ENCODE peak calls at places on chromosomes 1 and 21, in four cellular contexts. S, Q, T and O are unnamed samples.

GRCh38 chr1:10975567-10976326 is 36.7 kb upstream of the TARDBP start:
- DNase-seq in S (peak; percentile 64), Q (peak; percentile 74), T (peak; percentile 39), O (peak; percentile 61)

GRCh38 chr1:231937013-231937754 is 310.6 kb downstream of the DISC1 start:
- DNase-seq in S (no peak), Q (peak; percentile 72), T (no peak), O (peak; percentile 69)

GRCh38 chr1:39639333-39640130 is at the start of gene HEYL:
- DNase-seq in S (peak; percentile 19), Q (no peak), T (peak; percentile 91), O (no peak)

GRCh38 chr1:160996195-160996594 is 24.8 kb downstream of the F11R start:
- DNase-seq in S (peak; percentile 54), Q (no peak), T (no peak), O (peak; percentile 92)

GRCh38 chr1:85290826-85291225 is 14.4 kb upstream of the BCL10 start:
- DNase-seq in S (no peak), Q (no peak), T (no peak), O (no peak)

GRCh38 chr1:21200767-21201166 is 24.1 kb upstream of the EIF4G3 start:
- DNase-seq in S (peak; percentile 62), Q (no peak), T (no peak), O (peak; percentile 15)

GRCh38 chr1:100246738-100247137 is 2.9 kb downstream of the DBT start:
- DNase-seq in S (no peak), Q (no peak), T (no peak), O (no peak)

GRCh38 chr1:151907363-151908139 is 1.8 kb downstream of the THEM4 start:
- DNase-seq in S (no peak), Q (no peak), T (no peak), O (peak; percentile 21)

GRCh38 chr1:10555635-10556429 is 81.1 kb downstream of the PEX14 start:
- DNase-seq in S (no peak), Q (no peak), T (peak; percentile 54), O (no peak)

GRCh38 chr1:234842726-234843641 is 233.0 kb upstream of the IRF2BP2 start:
- DNase-seq in S (peak; percentile 27), Q (peak; percentile 37), T (no peak), O (no peak)

GRCh38 chr21:46114963-46115362 is 17.1 kb downstream of the COL6A2 start:
- DNase-seq in S (no peak), Q (peak; percentile 28), T (no peak), O (no peak)

GRCh38 chr21:37072988-37073416 is at the start of the genes PIGP and TTC3:
- DNase-seq in S (peak; percentile 93), Q (peak; percentile 99), T (peak; percentile 97), O (peak; percentile 96)

GRCh38 chr21:44653656-44654575 is 543 bp downstream of the KRTAP12-4 start:
- DNase-seq in S (no peak), Q (no peak), T (no peak), O (no peak)

GRCh38 chr1:100455478-100456072 is 82.4 kb upstream of the GPR88 start:
- DNase-seq in S (peak; percentile 16), Q (peak; percentile 6), T (no peak), O (peak; percentile 51)

GRCh38 chr1:163119707-163120106 is 50.5 kb downstream of the RGS4 start:
- DNase-seq in S (no peak), Q (no peak), T (no peak), O (no peak)

GRCh38 chr1:59595774-59596173 is 219.0 kb upstream of the HOOK1 start:
- DNase-seq in S (peak; percentile 85), Q (no peak), T (no peak), O (peak; percentile 67)

GRCh38 chr1:145961425-145962156 is 2.8 kb downstream of the ANKRD34A start:
- DNase-seq in S (no peak), Q (peak; percentile 58), T (peak; percentile 38), O (peak; percentile 40)

GRCh38 chr21:42456457-42456856 is 39.6 kb downstream of the RSPH1 start:
- DNase-seq in S (no peak), Q (no peak), T (no peak), O (peak; percentile 46)

GRCh38 chr1:150513275-150513885 is 2.2 kb upstream of the FALEC start:
- DNase-seq in S (no peak), Q (no peak), T (no peak), O (no peak)

GRCh38 chr1:231315887-231316286 is 21.8 kb downstream of the EXOC8 start:
- DNase-seq in S (peak; percentile 9), Q (peak; percentile 66), T (peak; percentile 65), O (peak; percentile 68)

GRCh38 chr1:225483818-225484656 is 56.2 kb upstream of the LBR start:
- DNase-seq in S (no peak), Q (no peak), T (no peak), O (no peak)

GRCh38 chr1:93132638-93133037 is 47.6 kb downstream of the TMED5 start:
- DNase-seq in S (no peak), Q (no peak), T (no peak), O (no peak)

GRCh38 chr1:39609618-39610331 is 29.7 kb downstream of the HEYL start:
- DNase-seq in S (no peak), Q (peak; percentile 65), T (peak; percentile 86), O (peak; percentile 34)

GRCh38 chr1:206012086-206012859 is 9.1 kb upstream of the RAB7B start:
- DNase-seq in S (no peak), Q (no peak), T (no peak), O (no peak)

GRCh38 chr1:33753087-33753856 is 110.6 kb upstream of the HMGB4 start:
- DNase-seq in S (no peak), Q (no peak), T (no peak), O (no peak)

GRCh38 chr21:45413922-45414321 is 9.0 kb downstream of the COL18A1 start:
- DNase-seq in S (no peak), Q (no peak), T (no peak), O (no peak)

GRCh38 chr1:224054012-224054411 is 59.9 kb upstream of the FBXO28 start:
- DNase-seq in S (no peak), Q (no peak), T (no peak), O (no peak)

GRCh38 chr1:31593136-31593665 is 16.9 kb downstream of the TINAGL1 start:
- DNase-seq in S (no peak), Q (no peak), T (no peak), O (no peak)

GRCh38 chr1:89095737-89096136 is 30.2 kb downstream of the GBP2 start:
- DNase-seq in S (no peak), Q (no peak), T (no peak), O (no peak)
- H3K4me2 ChIP-seq in S (no peak overlapping the region), Q (no peak overlapping the region), T (no peak overlapping the region), O (no peak overlapping the region)

DNA sequence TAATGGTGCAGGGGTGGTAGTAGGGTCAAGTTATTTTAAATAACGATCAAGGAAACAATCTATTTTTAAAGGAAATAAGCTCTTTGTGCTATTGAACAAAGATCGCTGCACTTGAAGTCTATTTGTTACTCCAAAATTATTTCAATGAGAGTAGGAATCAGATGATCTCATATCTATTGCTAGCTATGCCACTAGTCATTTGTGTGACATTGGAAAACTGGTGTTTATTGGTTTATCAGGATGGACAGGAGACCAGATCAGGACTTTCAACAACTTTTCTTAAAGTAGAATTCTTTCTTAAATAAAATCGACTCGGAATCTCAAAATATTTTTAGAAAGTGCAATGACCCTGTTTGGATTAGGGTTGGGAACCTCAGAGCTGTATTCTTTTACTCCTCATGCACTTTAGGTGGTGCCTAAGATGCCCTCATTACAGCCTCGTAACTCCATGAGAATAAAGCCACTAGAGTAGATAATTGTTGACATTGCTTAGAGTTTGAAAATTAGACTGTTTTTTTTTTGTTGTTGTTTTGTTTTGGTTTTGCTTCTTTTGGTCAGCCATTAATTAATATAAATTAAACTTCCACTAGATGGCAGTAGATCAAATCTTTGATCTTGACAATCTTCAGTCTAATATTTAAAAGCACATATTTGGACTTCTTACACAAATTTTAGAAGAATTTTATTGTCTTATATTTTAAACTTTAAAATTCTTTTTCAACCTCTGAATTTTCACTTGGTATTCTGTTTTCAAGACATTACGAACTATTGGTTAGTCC is 352.4 kb downstream of the USP25 start:
- DNase-seq in S (peak; percentile 22), Q (no peak), T (peak; percentile 29), O (peak; percentile 60)
- H3K4me2 ChIP-seq in S (no peak overlapping the region), Q (no peak overlapping the region), T (no peak overlapping the region), O (peak overlapping the region; percentile 30)

DNA sequence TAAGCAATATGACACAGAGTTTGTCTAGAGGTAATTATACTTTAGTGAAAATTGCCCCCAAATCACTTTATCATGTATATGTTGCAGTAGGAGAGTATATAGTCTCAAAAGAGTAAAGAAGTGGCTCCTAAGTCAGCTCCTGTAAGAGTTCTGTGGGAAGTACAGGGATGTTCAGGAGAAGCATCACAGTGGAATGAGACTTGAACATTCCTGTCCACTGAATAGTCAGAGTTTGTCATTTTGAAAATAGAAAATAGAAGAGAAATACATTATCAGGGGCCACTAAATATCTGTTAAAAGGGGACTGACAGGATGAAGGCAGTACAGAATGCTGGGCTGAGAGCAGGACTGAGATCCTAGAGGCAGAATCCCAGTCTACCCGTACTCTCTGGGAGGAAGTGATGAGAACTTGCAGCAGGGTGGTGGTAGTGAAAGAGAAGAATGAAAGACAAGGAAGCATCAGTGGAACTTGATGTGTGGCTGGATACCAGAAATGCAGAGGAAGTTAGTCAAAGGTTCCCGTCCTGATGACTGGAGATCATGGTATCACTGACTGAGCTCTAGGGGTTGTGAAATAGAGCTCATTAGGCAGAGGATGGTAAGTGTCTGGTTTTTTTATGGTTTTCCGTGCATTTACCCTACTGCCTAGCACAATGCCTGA is 153.4 kb downstream of the FMN2 start:
- DNase-seq in S (peak; percentile 90), Q (no peak), T (no peak), O (no peak)
- H3K4me2 ChIP-seq in S (peak overlapping the region; percentile 63), Q (peak overlapping the region; percentile 73), T (no peak overlapping the region), O (no peak overlapping the region)

GRCh38 chr1:41890841-41891311 is 27.8 kb downstream of the HIVEP3 start:
- DNase-seq in S (peak; percentile 29), Q (peak; percentile 78), T (no peak), O (no peak)
- H3K4me2 ChIP-seq in S (peak overlapping the region; percentile 92), Q (peak overlapping the region; percentile 56), T (no peak overlapping the region), O (no peak overlapping the region)

GRCh38 chr1:207013321-207014085 is 19.1 kb downstream of the C1orf116 start:
- DNase-seq in S (no peak), Q (no peak), T (no peak), O (no peak)
- H3K4me2 ChIP-seq in S (no peak overlapping the region), Q (no peak overlapping the region), T (no peak overlapping the region), O (no peak overlapping the region)

GRCh38 chr1:107919953-107920352 is 45.0 kb downstream of the VAV3 start:
- DNase-seq in S (no peak), Q (no peak), T (no peak), O (no peak)
- H3K4me2 ChIP-seq in S (no peak overlapping the region), Q (no peak overlapping the region), T (no peak overlapping the region), O (no peak overlapping the region)

GRCh38 chr1:172941945-172942344 is 108.8 kb downstream of the TNFSF18 start:
- DNase-seq in S (peak; percentile 41), Q (no peak), T (no peak), O (no peak)
- H3K4me2 ChIP-seq in S (no peak overlapping the region), Q (no peak overlapping the region), T (no peak overlapping the region), O (no peak overlapping the region)